ENCODE peak calls at places on chromosomes 2 and 18, in four cellular contexts. Q is foreskin fibroblast, Y is body of pancreas, S is thoracic aorta. H is an unnamed sample.

GRCh38 chr2:187369471-187369870 is 78.6 kb downstream of the CALCRL start:
- DNase-seq in Q (peak; percentile 16), Y (no peak), S (no peak), H (no peak)

GRCh38 chr2:187055463-187055862 is 206.5 kb upstream of the ZSWIM2 start:
- DNase-seq in Q (peak; percentile 3), Y (no peak), S (no peak), H (no peak)

GRCh38 chr18:25353080-25353479 is 1.1 kb upstream of the ZNF521 start:
- DNase-seq in Q (no peak), Y (no peak), S (no peak), H (no peak)

GRCh38 chr18:48375150-48375790 is 33.9 kb downstream of the ZBTB7C start:
- DNase-seq in Q (no peak), Y (no peak), S (no peak), H (peak; percentile 58)

GRCh38 chr2:165617720-165618119 is 148.2 kb downstream of the CSRNP3 start:
- DNase-seq in Q (no peak), Y (no peak), S (no peak), H (no peak)

GRCh38 chr18:3651266-3651665 is 201.3 kb downstream of the TGIF1 start:
- DNase-seq in Q (no peak), Y (no peak), S (no peak), H (no peak)

GRCh38 chr2:150192701-150193100 is 294.8 kb downstream of the RND3 start:
- DNase-seq in Q (no peak), Y (no peak), S (no peak), H (no peak)

GRCh38 chr2:205858781-205859478 is 176.6 kb downstream of the NRP2 start:
- DNase-seq in Q (peak; percentile 26), Y (peak; percentile 96), S (no peak), H (peak; percentile 70)

GRCh38 chr18:8373486-8373885 is 235.8 kb upstream of the RAB12 start:
- DNase-seq in Q (no peak), Y (no peak), S (no peak), H (no peak)

GRCh38 chr2:163319006-163319405 is 416.8 kb downstream of the FIGN start:
- DNase-seq in Q (no peak), Y (no peak), S (no peak), H (no peak)

GRCh38 chr2:168137510-168138180 is 109.8 kb downstream of the STK39 start:
- DNase-seq in Q (no peak), Y (no peak), S (no peak), H (no peak)

GRCh38 chr2:177265834-177266817 is 1.6 kb upstream of the NFE2L2 start:
- DNase-seq in Q (no peak), Y (no peak), S (no peak), H (no peak)

GRCh38 chr2:26561918-26562810 is 79.0 kb downstream of the CIB4 start:
- DNase-seq in Q (no peak), Y (peak; percentile 79), S (no peak), H (no peak)

GRCh38 chr2:140658766-140659165 is 1472.0 kb downstream of the LRP1B start:
- DNase-seq in Q (no peak), Y (no peak), S (no peak), H (no peak)

GRCh38 chr2:239805414-239805813 is 219.7 kb downstream of the NDUFA10 start:
- DNase-seq in Q (no peak), Y (no peak), S (no peak), H (no peak)

GRCh38 chr2:230439590-230439989 is 23.6 kb downstream of the SP100 start:
- DNase-seq in Q (no peak), Y (no peak), S (no peak), H (no peak)
- H3K4me3 ChIP-seq in Q (no peak overlapping the region), Y (no peak overlapping the region), S (no peak overlapping the region), H (no peak overlapping the region)

GRCh38 chr18:2589345-2590060 is 18.1 kb downstream of the NDC80 start:
- DNase-seq in Q (no peak), Y (no peak), S (no peak), H (no peak)
- H3K4me3 ChIP-seq in Q (peak overlapping the region; percentile 28), Y (no peak overlapping the region), S (peak overlapping the region; percentile 34), H (no peak overlapping the region)

GRCh38 chr2:31271851-31272267 is 37.9 kb downstream of the EHD3 start:
- DNase-seq in Q (peak; percentile 40), Y (no peak), S (no peak), H (no peak)
- H3K4me3 ChIP-seq in Q (no peak overlapping the region), Y (no peak overlapping the region), S (no peak overlapping the region), H (no peak overlapping the region)

GRCh38 chr2:60548844-60549243 is 4.6 kb downstream of the BCL11A start:
- DNase-seq in Q (no peak), Y (no peak), S (no peak), H (no peak)
- H3K4me3 ChIP-seq in Q (peak overlapping the region; percentile 78), Y (no peak overlapping the region), S (peak overlapping the region; percentile 93), H (no peak overlapping the region)

DNA sequence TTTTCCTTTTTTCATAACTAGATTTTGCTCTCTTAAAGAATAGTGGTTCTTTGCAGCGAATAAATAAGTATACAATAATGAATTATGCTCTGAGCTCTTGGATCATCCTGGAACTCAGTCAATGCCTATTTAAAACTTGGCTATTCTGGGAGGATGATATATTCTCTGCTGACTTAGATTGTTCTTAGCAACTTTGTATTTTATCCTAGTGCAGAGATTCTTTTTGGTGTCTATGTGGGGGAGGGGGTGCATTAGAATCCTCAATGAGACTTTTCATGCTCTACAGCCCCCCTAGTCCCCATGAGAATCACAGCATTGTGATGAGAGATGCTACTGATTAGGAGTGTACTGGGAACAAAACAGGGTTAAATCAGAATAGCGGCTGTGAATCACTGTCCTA is 8.8 kb upstream of the FAM98A start:
- DNase-seq in Q (no peak), Y (no peak), S (no peak), H (no peak)
- H3K4me3 ChIP-seq in Q (no peak overlapping the region), Y (no peak overlapping the region), S (no peak overlapping the region), H (no peak overlapping the region)

GRCh38 chr2:189379731-189380261 is 61.5 kb upstream of the WDR75 start:
- DNase-seq in Q (no peak), Y (no peak), S (no peak), H (no peak)

GRCh38 chr2:189382668-189383067 is 58.6 kb upstream of the WDR75 start:
- DNase-seq in Q (no peak), Y (no peak), S (no peak), H (no peak)

DNA sequence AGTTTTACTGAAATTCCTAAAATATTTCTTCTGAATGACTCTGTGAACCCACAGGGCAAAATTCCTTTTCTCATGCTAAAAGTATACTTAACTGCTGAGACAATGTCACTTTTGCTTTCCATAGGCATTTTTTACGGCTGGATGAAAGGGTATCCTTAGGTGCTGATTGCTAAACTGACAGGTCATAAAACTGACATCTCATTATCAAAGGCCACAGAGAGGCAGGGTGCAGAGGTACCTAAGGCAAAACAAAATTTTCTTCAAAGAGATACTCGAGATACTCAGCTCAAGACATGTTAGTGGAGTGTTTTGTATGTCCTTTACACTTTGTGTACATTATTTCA is 62.0 kb upstream of the WDR75 start:
- DNase-seq in Q (peak; percentile 34), Y (no peak), S (no peak), H (no peak)
- H3K4me3 ChIP-seq in Q (peak overlapping the region; percentile 16), Y (no peak overlapping the region), S (peak overlapping the region; percentile 29), H (no peak overlapping the region)

DNA sequence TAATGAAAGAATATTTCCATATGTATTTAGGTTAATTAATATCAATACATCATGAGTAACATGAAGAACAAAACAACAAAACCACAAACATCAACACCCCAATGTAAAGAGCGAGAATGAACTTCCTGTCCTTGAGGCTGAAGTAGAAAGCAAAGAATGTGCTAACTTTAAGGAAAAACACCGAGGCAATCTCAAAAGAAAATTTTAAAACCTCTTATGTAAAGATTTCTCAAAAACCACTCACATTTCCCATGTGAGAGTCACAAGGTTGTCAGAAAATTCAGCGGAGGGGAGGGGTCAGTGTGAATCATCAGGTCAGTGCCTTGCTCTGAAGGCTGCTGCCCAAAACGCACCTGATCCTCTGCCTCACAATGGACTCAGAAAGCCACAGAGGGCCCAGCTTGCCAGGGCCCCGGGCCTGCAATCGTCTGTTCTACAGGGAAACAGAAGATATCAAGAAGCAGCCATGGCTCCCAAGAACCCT is 12.3 kb downstream of the NPC1 start:
- DNase-seq in Q (peak; percentile 54), Y (no peak), S (no peak), H (no peak)
- H3K4me3 ChIP-seq in Q (no peak overlapping the region), Y (no peak overlapping the region), S (no peak overlapping the region), H (no peak overlapping the region)

GRCh38 chr2:206915136-206915535 is 24.2 kb upstream of the CPO start:
- DNase-seq in Q (peak; percentile 93), Y (no peak), S (no peak), H (no peak)

GRCh38 chr2:206921507-206921906 is 17.8 kb upstream of the CPO start:
- DNase-seq in Q (no peak), Y (no peak), S (no peak), H (no peak)

GRCh38 chr2:206920936-206921335 is 18.4 kb upstream of the CPO start:
- DNase-seq in Q (no peak), Y (no peak), S (no peak), H (no peak)

GRCh38 chr2:206920310-206920709 is 19.0 kb upstream of the CPO start:
- DNase-seq in Q (no peak), Y (no peak), S (no peak), H (no peak)

GRCh38 chr2:206918258-206918657 is 21.1 kb upstream of the CPO start:
- DNase-seq in Q (no peak), Y (no peak), S (no peak), H (no peak)
- H3K4me3 ChIP-seq in Q (no peak overlapping the region), Y (no peak overlapping the region), S (no peak overlapping the region), H (no peak overlapping the region)

GRCh38 chr2:36360063-36360462 is 4.5 kb downstream of the CRIM1 start:
- DNase-seq in Q (no peak), Y (no peak), S (no peak), H (no peak)
- H3K4me3 ChIP-seq in Q (no peak overlapping the region), Y (no peak overlapping the region), S (peak overlapping the region; percentile 93), H (no peak overlapping the region)